ENCODE peak calls at places on chromosome 3, in ten cellular contexts. One of them, this sample, is unnamed.

GRCh38 chr3:126659915-126660886 is 5.3 kb upstream of the TXNRD3 start:
- DNase-seq in AG04450: no peak
- DNase-seq in adrenal gland: peak; percentile 67
- DNase-seq in tibial nerve: no peak
- DNase-seq in progenitor cell of endocrine pancreas: no peak
- DNase-seq in retinal pigment epithelial cell: no peak
- DNase-seq in neural progenitor cell: peak; percentile 47
- DNase-seq in esophagus muscularis mucosa: peak; percentile 91
- DNase-seq in fibroblast of villous mesenchyme: no peak
- DNase-seq in left lung: no peak
- DNase-seq in this sample: no peak

GRCh38 chr3:15218689-15219088 is 12.6 kb downstream of the CAPN7 start:
- DNase-seq in AG04450: no peak
- DNase-seq in adrenal gland: no peak
- DNase-seq in tibial nerve: no peak
- DNase-seq in progenitor cell of endocrine pancreas: no peak
- DNase-seq in retinal pigment epithelial cell: no peak
- DNase-seq in neural progenitor cell: no peak
- DNase-seq in esophagus muscularis mucosa: no peak
- DNase-seq in fibroblast of villous mesenchyme: no peak
- DNase-seq in left lung: no peak
- DNase-seq in this sample: no peak

GRCh38 chr3:127967296-127967695 is 52.3 kb downstream of the KBTBD12 start:
- DNase-seq in AG04450: no peak
- DNase-seq in adrenal gland: no peak
- DNase-seq in tibial nerve: no peak
- DNase-seq in progenitor cell of endocrine pancreas: no peak
- DNase-seq in retinal pigment epithelial cell: no peak
- DNase-seq in neural progenitor cell: no peak
- DNase-seq in esophagus muscularis mucosa: no peak
- DNase-seq in fibroblast of villous mesenchyme: no peak
- DNase-seq in left lung: no peak
- DNase-seq in this sample: no peak

GRCh38 chr3:133437391-133438093 is 37.7 kb downstream of the BFSP2 start:
- DNase-seq in AG04450: no peak
- DNase-seq in adrenal gland: no peak
- DNase-seq in tibial nerve: no peak
- DNase-seq in progenitor cell of endocrine pancreas: no peak
- DNase-seq in retinal pigment epithelial cell: no peak
- DNase-seq in neural progenitor cell: no peak
- DNase-seq in esophagus muscularis mucosa: no peak
- DNase-seq in fibroblast of villous mesenchyme: no peak
- DNase-seq in left lung: no peak
- DNase-seq in this sample: no peak

GRCh38 chr3:158434412-158435038 is 136.5 kb upstream of the MLF1 start:
- DNase-seq in AG04450: peak; percentile 21
- DNase-seq in adrenal gland: peak; percentile 81
- DNase-seq in tibial nerve: peak; percentile 47
- DNase-seq in progenitor cell of endocrine pancreas: peak; percentile 23
- DNase-seq in retinal pigment epithelial cell: peak; percentile 22
- DNase-seq in neural progenitor cell: peak; percentile 79
- DNase-seq in esophagus muscularis mucosa: no peak
- DNase-seq in fibroblast of villous mesenchyme: peak; percentile 67
- DNase-seq in left lung: peak; percentile 33
- DNase-seq in this sample: peak; percentile 50

GRCh38 chr3:156983559-156983958 is 157.4 kb downstream of the LEKR1 start:
- DNase-seq in AG04450: no peak
- DNase-seq in adrenal gland: no peak
- DNase-seq in tibial nerve: no peak
- DNase-seq in progenitor cell of endocrine pancreas: no peak
- DNase-seq in retinal pigment epithelial cell: no peak
- DNase-seq in neural progenitor cell: peak; percentile 9
- DNase-seq in esophagus muscularis mucosa: no peak
- DNase-seq in fibroblast of villous mesenchyme: no peak
- DNase-seq in left lung: no peak
- DNase-seq in this sample: no peak

GRCh38 chr3:30689202-30689641 is 82.8 kb downstream of the TGFBR2 start:
- DNase-seq in AG04450: no peak
- DNase-seq in adrenal gland: peak; percentile 78
- DNase-seq in tibial nerve: no peak
- DNase-seq in progenitor cell of endocrine pancreas: no peak
- DNase-seq in retinal pigment epithelial cell: peak; percentile 67
- DNase-seq in neural progenitor cell: no peak
- DNase-seq in esophagus muscularis mucosa: no peak
- DNase-seq in fibroblast of villous mesenchyme: peak; percentile 81
- DNase-seq in left lung: no peak
- DNase-seq in this sample: peak; percentile 78

GRCh38 chr3:129611812-129612349 is 5.4 kb upstream of the PLXND1 start:
- DNase-seq in AG04450: no peak
- DNase-seq in adrenal gland: no peak
- DNase-seq in tibial nerve: no peak
- DNase-seq in progenitor cell of endocrine pancreas: no peak
- DNase-seq in retinal pigment epithelial cell: peak; percentile 71
- DNase-seq in neural progenitor cell: peak; percentile 43
- DNase-seq in esophagus muscularis mucosa: no peak
- DNase-seq in fibroblast of villous mesenchyme: peak; percentile 60
- DNase-seq in left lung: no peak
- DNase-seq in this sample: peak; percentile 64

GRCh38 chr3:193971268-193971751 is 164.6 kb upstream of the HES1 start:
- DNase-seq in AG04450: no peak
- DNase-seq in adrenal gland: no peak
- DNase-seq in tibial nerve: no peak
- DNase-seq in progenitor cell of endocrine pancreas: no peak
- DNase-seq in retinal pigment epithelial cell: peak; percentile 62
- DNase-seq in neural progenitor cell: no peak
- DNase-seq in esophagus muscularis mucosa: no peak
- DNase-seq in fibroblast of villous mesenchyme: peak; percentile 83
- DNase-seq in left lung: no peak
- DNase-seq in this sample: no peak

GRCh38 chr3:20250786-20251185 is 64.8 kb upstream of the SGO1 start:
- DNase-seq in AG04450: no peak
- DNase-seq in adrenal gland: no peak
- DNase-seq in tibial nerve: no peak
- DNase-seq in progenitor cell of endocrine pancreas: no peak
- DNase-seq in retinal pigment epithelial cell: no peak
- DNase-seq in neural progenitor cell: peak; percentile 33
- DNase-seq in esophagus muscularis mucosa: no peak
- DNase-seq in fibroblast of villous mesenchyme: no peak
- DNase-seq in left lung: no peak
- DNase-seq in this sample: no peak

GRCh38 chr3:197309528-197310361 is 11.3 kb upstream of the DLG1 start:
- DNase-seq in AG04450: no peak
- DNase-seq in adrenal gland: peak; percentile 22
- DNase-seq in tibial nerve: no peak
- DNase-seq in progenitor cell of endocrine pancreas: no peak
- DNase-seq in retinal pigment epithelial cell: peak; percentile 96
- DNase-seq in neural progenitor cell: no peak
- DNase-seq in esophagus muscularis mucosa: peak; percentile 34
- DNase-seq in fibroblast of villous mesenchyme: peak; percentile 93
- DNase-seq in left lung: no peak
- DNase-seq in this sample: peak; percentile 77

GRCh38 chr3:87270908-87271727 is 5.3 kb downstream of the POU1F1 start:
- DNase-seq in AG04450: no peak
- DNase-seq in adrenal gland: no peak
- DNase-seq in tibial nerve: no peak
- DNase-seq in progenitor cell of endocrine pancreas: no peak
- DNase-seq in retinal pigment epithelial cell: no peak
- DNase-seq in neural progenitor cell: no peak
- DNase-seq in esophagus muscularis mucosa: no peak
- DNase-seq in fibroblast of villous mesenchyme: no peak
- DNase-seq in left lung: no peak
- DNase-seq in this sample: peak; percentile 11

GRCh38 chr3:79467721-79468120 is 300.1 kb downstream of the ROBO1 start:
- DNase-seq in AG04450: no peak
- DNase-seq in adrenal gland: no peak
- DNase-seq in tibial nerve: no peak
- DNase-seq in progenitor cell of endocrine pancreas: no peak
- DNase-seq in retinal pigment epithelial cell: no peak
- DNase-seq in neural progenitor cell: no peak
- DNase-seq in esophagus muscularis mucosa: no peak
- DNase-seq in fibroblast of villous mesenchyme: no peak
- DNase-seq in left lung: no peak
- DNase-seq in this sample: peak; percentile 22
- TF ChIP-seq CTCF in AG04450: no peak
- TF ChIP-seq CTCF in adrenal gland: no peak
- TF ChIP-seq CTCF in tibial nerve: no peak
- TF ChIP-seq CTCF in progenitor cell of endocrine pancreas: no peak
- TF ChIP-seq CTCF in retinal pigment epithelial cell: no peak
- TF ChIP-seq CTCF in neural progenitor cell: no peak
- TF ChIP-seq CTCF in esophagus muscularis mucosa: no peak
- TF ChIP-seq CTCF in fibroblast of villous mesenchyme: no peak
- TF ChIP-seq CTCF in left lung: no peak
- TF ChIP-seq CTCF in this sample: no peak

GRCh38 chr3:89314454-89314853 is 207.0 kb downstream of the EPHA3 start:
- DNase-seq in AG04450: no peak
- DNase-seq in adrenal gland: no peak
- DNase-seq in tibial nerve: no peak
- DNase-seq in progenitor cell of endocrine pancreas: no peak
- DNase-seq in retinal pigment epithelial cell: no peak
- DNase-seq in neural progenitor cell: peak; percentile 59
- DNase-seq in esophagus muscularis mucosa: no peak
- DNase-seq in fibroblast of villous mesenchyme: no peak
- DNase-seq in left lung: no peak
- DNase-seq in this sample: peak; percentile 43
- TF ChIP-seq CTCF in AG04450: no peak
- TF ChIP-seq CTCF in adrenal gland: no peak
- TF ChIP-seq CTCF in tibial nerve: no peak
- TF ChIP-seq CTCF in progenitor cell of endocrine pancreas: peak; percentile 40
- TF ChIP-seq CTCF in retinal pigment epithelial cell: peak; percentile 47
- TF ChIP-seq CTCF in neural progenitor cell: peak; percentile 47
- TF ChIP-seq CTCF in esophagus muscularis mucosa: no peak
- TF ChIP-seq CTCF in fibroblast of villous mesenchyme: peak; percentile 13
- TF ChIP-seq CTCF in left lung: no peak
- TF ChIP-seq CTCF in this sample: peak; percentile 23

DNA sequence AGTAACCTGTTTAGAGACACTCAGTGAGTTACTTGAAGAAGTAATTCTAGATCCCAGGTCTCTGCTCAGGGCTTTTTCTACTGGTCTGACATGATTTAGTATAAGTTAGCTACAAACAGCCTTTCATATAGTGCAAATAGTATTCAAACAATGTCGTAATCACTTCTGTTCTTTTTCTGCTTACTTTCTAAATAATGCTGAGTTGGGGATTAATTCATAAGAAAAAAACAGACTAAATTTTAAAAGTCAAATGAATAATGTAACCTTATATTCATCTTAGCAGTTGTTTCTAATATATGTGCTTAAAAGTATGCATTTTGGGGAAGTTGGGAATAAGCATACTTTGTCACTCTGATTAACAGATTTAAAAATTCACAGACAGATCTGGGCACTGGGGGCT is 107.3 kb downstream of the IL1RAP start:
- DNase-seq in AG04450: no peak
- DNase-seq in adrenal gland: no peak
- DNase-seq in tibial nerve: no peak
- DNase-seq in progenitor cell of endocrine pancreas: no peak
- DNase-seq in retinal pigment epithelial cell: no peak
- DNase-seq in neural progenitor cell: no peak
- DNase-seq in esophagus muscularis mucosa: no peak
- DNase-seq in fibroblast of villous mesenchyme: peak; percentile 35
- DNase-seq in left lung: no peak
- DNase-seq in this sample: no peak
- TF ChIP-seq CTCF in AG04450: no peak
- TF ChIP-seq CTCF in adrenal gland: no peak
- TF ChIP-seq CTCF in tibial nerve: no peak
- TF ChIP-seq CTCF in progenitor cell of endocrine pancreas: no peak
- TF ChIP-seq CTCF in retinal pigment epithelial cell: no peak
- TF ChIP-seq CTCF in neural progenitor cell: no peak
- TF ChIP-seq CTCF in esophagus muscularis mucosa: no peak
- TF ChIP-seq CTCF in fibroblast of villous mesenchyme: no peak
- TF ChIP-seq CTCF in left lung: no peak
- TF ChIP-seq CTCF in this sample: no peak

GRCh38 chr3:33438871-33439270 is 1.3 kb downstream of the UBP1 start:
- DNase-seq in AG04450: no peak
- DNase-seq in adrenal gland: no peak
- DNase-seq in tibial nerve: no peak
- DNase-seq in progenitor cell of endocrine pancreas: no peak
- DNase-seq in retinal pigment epithelial cell: no peak
- DNase-seq in neural progenitor cell: no peak
- DNase-seq in esophagus muscularis mucosa: no peak
- DNase-seq in fibroblast of villous mesenchyme: peak; percentile 70
- DNase-seq in left lung: no peak
- DNase-seq in this sample: no peak

GRCh38 chr3:33438284-33438668 is 1.9 kb downstream of the UBP1 start:
- DNase-seq in AG04450: no peak
- DNase-seq in adrenal gland: peak; percentile 16
- DNase-seq in tibial nerve: no peak
- DNase-seq in progenitor cell of endocrine pancreas: no peak
- DNase-seq in retinal pigment epithelial cell: no peak
- DNase-seq in neural progenitor cell: peak; percentile 18
- DNase-seq in esophagus muscularis mucosa: no peak
- DNase-seq in fibroblast of villous mesenchyme: peak; percentile 59
- DNase-seq in left lung: no peak
- DNase-seq in this sample: peak; percentile 40

GRCh38 chr3:33440328-33440577 is at the start of gene UBP1:
- DNase-seq in AG04450: no peak
- DNase-seq in adrenal gland: no peak
- DNase-seq in tibial nerve: peak; percentile 99
- DNase-seq in progenitor cell of endocrine pancreas: peak; percentile 98
- DNase-seq in retinal pigment epithelial cell: no peak
- DNase-seq in neural progenitor cell: peak; percentile 100
- DNase-seq in esophagus muscularis mucosa: no peak
- DNase-seq in fibroblast of villous mesenchyme: no peak
- DNase-seq in left lung: no peak
- DNase-seq in this sample: no peak

GRCh38 chr3:33440578-33441321 is 545 bp upstream of the UBP1 start:
- DNase-seq in AG04450: peak; percentile 100
- DNase-seq in adrenal gland: peak; percentile 100
- DNase-seq in tibial nerve: no peak
- DNase-seq in progenitor cell of endocrine pancreas: no peak
- DNase-seq in retinal pigment epithelial cell: peak; percentile 100
- DNase-seq in neural progenitor cell: peak; percentile 98
- DNase-seq in esophagus muscularis mucosa: peak; percentile 100
- DNase-seq in fibroblast of villous mesenchyme: peak; percentile 100
- DNase-seq in left lung: peak; percentile 100
- DNase-seq in this sample: peak; percentile 100

DNA sequence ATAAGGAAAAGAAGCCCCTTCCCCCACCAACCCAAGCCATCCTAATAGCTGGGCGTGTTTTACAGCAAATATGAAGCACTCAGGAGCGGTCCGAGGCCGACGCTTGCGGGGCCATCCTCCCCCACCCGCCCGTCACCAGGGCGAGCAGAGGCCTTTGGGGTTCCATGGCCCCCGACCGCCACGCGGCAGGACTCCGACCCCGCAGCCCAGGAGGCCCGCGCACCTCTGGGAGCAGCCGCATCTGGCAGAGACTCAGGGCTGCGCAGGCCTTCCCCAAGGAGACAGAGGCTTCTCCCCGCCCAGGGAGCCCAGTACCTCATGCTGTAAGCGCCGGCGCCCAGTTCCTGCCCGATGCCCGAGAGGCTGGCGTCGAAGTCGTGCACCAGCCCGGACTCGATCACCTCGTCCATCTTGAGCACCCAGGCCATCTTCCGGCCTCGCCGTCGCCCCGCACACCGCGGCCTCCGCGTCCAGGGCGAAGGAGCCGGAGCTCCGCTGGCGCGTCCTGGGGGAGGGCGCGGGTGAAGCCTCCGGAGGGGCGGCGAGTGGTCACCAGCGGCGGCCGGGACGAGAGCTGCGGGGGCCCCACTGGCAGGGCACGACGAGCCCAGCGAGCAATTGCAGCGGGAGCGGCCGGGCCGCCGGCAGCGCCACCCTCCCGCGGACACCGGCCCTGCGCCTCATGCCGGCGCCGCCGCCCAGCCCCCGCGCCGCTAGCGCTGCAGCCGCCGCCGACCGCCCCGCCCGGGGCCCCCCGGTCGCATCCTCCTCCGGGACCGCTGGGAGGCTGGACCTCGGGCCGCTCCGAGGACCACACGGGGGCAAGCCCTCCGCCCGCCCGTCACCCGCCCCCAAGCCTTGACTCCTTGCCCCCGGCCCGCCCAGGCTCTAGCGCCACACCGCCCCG is 531 bp downstream of the UBP1 start:
- DNase-seq in AG04450: no peak
- DNase-seq in adrenal gland: peak; percentile 68
- DNase-seq in tibial nerve: peak; percentile 23
- DNase-seq in progenitor cell of endocrine pancreas: peak; percentile 51
- DNase-seq in retinal pigment epithelial cell: no peak
- DNase-seq in neural progenitor cell: no peak
- DNase-seq in esophagus muscularis mucosa: no peak
- DNase-seq in fibroblast of villous mesenchyme: peak; percentile 43
- DNase-seq in left lung: peak; percentile 65
- DNase-seq in this sample: peak; percentile 56
- TF ChIP-seq CTCF in AG04450: peak; percentile 3
- TF ChIP-seq CTCF in adrenal gland: no peak
- TF ChIP-seq CTCF in tibial nerve: peak; percentile 58
- TF ChIP-seq CTCF in progenitor cell of endocrine pancreas: peak; percentile 46
- TF ChIP-seq CTCF in retinal pigment epithelial cell: peak; percentile 18
- TF ChIP-seq CTCF in neural progenitor cell: peak; percentile 3
- TF ChIP-seq CTCF in esophagus muscularis mucosa: no peak
- TF ChIP-seq CTCF in fibroblast of villous mesenchyme: no peak
- TF ChIP-seq CTCF in left lung: no peak
- TF ChIP-seq CTCF in this sample: no peak